ENCODE peak calls at places on chromosomes 3 and 15, in nine cellular contexts. Z, L, J, W, X, P, T, G and D are unnamed samples.
A peak's percentile ranks its signal among the peaks of the same experiment; 100 is the strongest.

GRCh38 chr15:86235667-86236066 is 156.0 kb downstream of the AGBL1 start:
- DNase-seq in J (no peak), X (no peak), G (no peak), Z (no peak), W (no peak), T (no peak), P (no peak), L (no peak), D (no peak)

GRCh38 chr3:119034256-119035013 is at the start of gene IGSF11:
- DNase-seq in J (peak; percentile 77), Z (peak; percentile 84), X (peak; percentile 47), P (peak; percentile 16), T (peak; percentile 44), L (peak; percentile 65), W (peak; percentile 48), G (peak; percentile 95), D (peak; percentile 99)

GRCh38 chr15:48913141-48913540 is 35.2 kb downstream of the EID1 start:
- DNase-seq in X (no peak), L (no peak), W (no peak), Z (no peak), J (no peak), T (no peak), P (no peak), G (no peak), D (no peak)

GRCh38 chr3:13420051-13420816 is at the start of gene NUP210:
- DNase-seq in P (no peak), G (no peak), L (peak; percentile 63), T (peak; percentile 49), W (no peak), Z (no peak), J (peak; percentile 4), X (peak; percentile 8), D (peak; percentile 76)

GRCh38 chr15:79121571-79121970 is 31.0 kb upstream of the RASGRF1 start:
- DNase-seq in P (no peak), G (no peak), Z (no peak), T (no peak), X (no peak), L (no peak), J (no peak), W (no peak), D (no peak)

GRCh38 chr3:193840111-193840641 is 247.2 kb downstream of the OPA1 start:
- DNase-seq in G (no peak), P (no peak), Z (no peak), W (no peak), T (no peak), X (no peak), L (no peak), J (no peak), D (no peak)

GRCh38 chr3:107464037-107464436 is 58.7 kb upstream of the BBX start:
- DNase-seq in W (no peak), Z (no peak), G (no peak), L (no peak), X (no peak), J (no peak), T (no peak), P (no peak), D (no peak)

GRCh38 chr15:64854526-64854925 is 12.8 kb downstream of the PLEKHO2 start:
- DNase-seq in T (no peak), P (no peak), X (no peak), G (no peak), J (no peak), Z (no peak), W (no peak), L (no peak), D (no peak)

GRCh38 chr3:167864559-167864887 is 129.0 kb downstream of the SERPINI1 start:
- DNase-seq in Z (no peak), W (no peak), L (no peak), T (no peak), G (no peak), J (no peak), P (no peak), X (no peak), D (no peak)

GRCh38 chr15:99315636-99316035 is 64.4 kb downstream of the LRRC28 start:
- DNase-seq in J (no peak), Z (no peak), G (no peak), P (no peak), T (no peak), X (no peak), W (peak; percentile 66), L (no peak), D (no peak)

GRCh38 chr3:94159062-94159726 is 96.3 kb downstream of the NSUN3 start:
- DNase-seq in J (peak; percentile 46), X (no peak), G (peak; percentile 13), T (no peak), P (no peak), L (no peak), W (no peak), Z (no peak), D (peak; percentile 12)

GRCh38 chr15:84685304-84685703 is 27.3 kb upstream of the NMB start:
- DNase-seq in W (no peak), P (peak; percentile 80), T (no peak), Z (peak; percentile 33), G (peak; percentile 39), X (no peak), J (peak; percentile 93), L (no peak), D (peak; percentile 44)

GRCh38 chr3:188421151-188421821 is 267.3 kb downstream of the LPP start:
- DNase-seq in W (peak; percentile 34), P (peak; percentile 79), G (no peak), L (no peak), J (peak; percentile 94), Z (no peak), X (no peak), T (no peak), D (no peak)

GRCh38 chr3:52561028-52561749 is 24.8 kb downstream of the UQCC5 start:
- DNase-seq in L (no peak), P (no peak), X (no peak), G (no peak), W (no peak), Z (no peak), T (no peak), J (peak; percentile 45), D (no peak)

GRCh38 chr3:192850501-192850981 is 67.1 kb downstream of the MB21D2 start:
- DNase-seq in Z (no peak), J (no peak), T (peak; percentile 12), P (peak; percentile 53), W (peak; percentile 61), L (peak; percentile 9), X (no peak), G (no peak), D (no peak)

GRCh38 chr3:188807002-188807401 is 364.8 kb upstream of the TPRG1 start:
- DNase-seq in P (no peak), X (no peak), G (no peak), L (no peak), T (no peak), W (no peak), Z (no peak), J (peak; percentile 26), D (no peak)

GRCh38 chr3:42080452-42080872 is 10.7 kb upstream of the TRAK1 start:
- DNase-seq in J (peak; percentile 75), X (no peak), T (no peak), G (peak; percentile 86), L (no peak), Z (peak; percentile 14), P (peak; percentile 65), W (peak; percentile 27), D (no peak)

GRCh38 chr3:30752961-30753360 is 141.5 kb downstream of the GADL1 start:
- DNase-seq in Z (no peak), W (peak; percentile 79), J (peak; percentile 86), P (peak; percentile 62), X (no peak), T (no peak), L (no peak), G (no peak), D (no peak)

GRCh38 chr3:143751643-143752178 is 96.6 kb downstream of the SLC9A9 start:
- DNase-seq in W (no peak), J (no peak), G (peak; percentile 23), L (peak; percentile 49), T (peak; percentile 2), X (no peak), Z (no peak), P (no peak), D (no peak)